ENCODE peak calls at places on chromosomes 11 and 22, in nine cellular contexts. B is AG09309, R is cardiac fibroblast, T is fibroblast of pulmonary artery, K is right lobe of liver, L is dorsolateral prefrontal cortex, Z is IMR-90, I is GM06990, O is fibroblast of mammary gland. H is an unnamed sample.
A peak's percentile ranks its signal among the peaks of the same experiment; 100 is the strongest.

GRCh38 chr22:20028855-20029549 is 8.1 kb downstream of the TANGO2 start:
- DNase-seq in T (no peak), Z (no peak), K (no peak), R (no peak), L (peak; percentile 45), O (no peak), B (no peak), I (no peak), H (no peak)

GRCh38 chr22:43479311-43479710 is 67.5 kb downstream of the MPPED1 start:
- DNase-seq in I (no peak), O (no peak), L (no peak), K (no peak), T (no peak), R (no peak), B (no peak), Z (no peak), H (no peak)

GRCh38 chr11:61737131-61737530 is 15.3 kb upstream of the MYRF start:
- DNase-seq in O (no peak), L (no peak), R (no peak), K (no peak), I (no peak), Z (no peak), B (no peak), T (no peak), H (no peak)

GRCh38 chr11:134905513-134905912 is 493.5 kb upstream of the B3GAT1 start:
- DNase-seq in O (no peak), I (no peak), R (no peak), B (no peak), Z (no peak), K (no peak), L (peak; percentile 57), T (no peak), H (no peak)

GRCh38 chr11:47425611-47426010 is 628 bp downstream of the PSMC3 start:
- DNase-seq in Z (no peak), B (no peak), T (no peak), R (no peak), L (no peak), O (no peak), K (no peak), I (no peak), H (no peak)

GRCh38 chr11:105609341-105609781 is 512 bp upstream of the GRIA4 start:
- DNase-seq in B (no peak), K (no peak), O (peak; percentile 5), Z (peak; percentile 17), R (peak; percentile 25), L (no peak), I (no peak), T (peak; percentile 18), H (no peak)

GRCh38 chr11:44374001-44374400 is 64.1 kb upstream of the ALX4 start:
- DNase-seq in T (no peak), I (no peak), O (no peak), R (no peak), L (no peak), B (no peak), K (no peak), Z (no peak), H (no peak)

GRCh38 chr22:43412808-43413785 is 1.3 kb downstream of the MPPED1 start:
- DNase-seq in T (no peak), B (no peak), L (no peak), O (no peak), I (no peak), Z (no peak), R (no peak), K (no peak), H (no peak)

GRCh38 chr11:62493801-62494200 is 52.8 kb downstream of the AHNAK start:
- DNase-seq in I (no peak), K (no peak), T (no peak), Z (no peak), B (no peak), L (no peak), R (no peak), O (no peak), H (no peak)

GRCh38 chr11:64591257-64592233 is 525 bp downstream of the SLC22A12 start:
- DNase-seq in K (peak; percentile 35), I (no peak), B (no peak), Z (no peak), R (no peak), T (no peak), L (no peak), O (no peak), H (no peak)
- H3K4me3 ChIP-seq in K (no peak overlapping the region), I (no peak overlapping the region), B (no peak overlapping the region), Z (no peak overlapping the region), R (no peak overlapping the region), T (no peak overlapping the region), L (no peak overlapping the region), O (no peak overlapping the region), H (no peak overlapping the region)

DNA sequence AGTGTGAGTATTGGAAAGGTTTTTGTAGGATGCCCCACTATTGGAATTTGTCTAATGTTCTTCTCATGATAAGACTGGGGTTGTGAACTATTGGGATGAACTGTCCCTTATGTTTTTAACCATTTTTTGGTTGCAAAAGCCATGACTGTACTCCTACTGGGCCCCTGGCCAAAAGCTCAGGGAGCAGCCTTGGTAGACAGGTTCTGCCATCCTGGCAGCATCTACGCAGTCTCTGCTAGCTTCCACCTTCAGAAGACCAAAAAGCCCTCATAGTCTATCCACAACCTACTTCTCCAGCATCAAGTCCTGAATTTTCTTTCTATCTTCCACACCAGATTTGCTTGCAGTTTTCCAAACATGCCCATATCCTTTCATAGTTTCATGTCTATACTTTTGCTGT is 211.8 kb downstream of the TENM4 start:
- DNase-seq in K (no peak), Z (no peak), O (peak; percentile 12), T (no peak), I (no peak), B (no peak), L (no peak), R (no peak), H (no peak)
- TF ChIP-seq CTCF in K (no peak), Z (no peak), O (no peak), T (no peak), I (no peak), B (no peak), L (no peak), R (no peak), H (no peak)

GRCh38 chr22:38205261-38206128 is 3.7 kb downstream of the MAFF start:
- DNase-seq in K (no peak), T (peak; percentile 87), I (no peak), L (no peak), O (peak; percentile 86), Z (peak; percentile 79), B (peak; percentile 66), R (peak; percentile 49), H (peak; percentile 88)
- H3K4me3 ChIP-seq in K (no peak overlapping the region), T (no peak overlapping the region), I (no peak overlapping the region), L (no peak overlapping the region), O (no peak overlapping the region), Z (no peak overlapping the region), B (peak overlapping the region; percentile 5), R (no peak overlapping the region), H (no peak overlapping the region)

GRCh38 chr22:37690901-37691504 is 4.9 kb downstream of the NOL12 start:
- DNase-seq in L (no peak), K (no peak), I (no peak), O (no peak), R (no peak), B (no peak), T (no peak), Z (no peak), H (no peak)

GRCh38 chr22:37690407-37690806 is 4.3 kb downstream of the NOL12 start:
- DNase-seq in T (no peak), B (no peak), R (no peak), O (no peak), Z (no peak), I (no peak), L (no peak), K (no peak), H (no peak)

GRCh38 chr22:37681556-37682049 is 4.5 kb upstream of the NOL12 start:
- DNase-seq in B (peak; percentile 37), O (peak; percentile 89), T (peak; percentile 81), I (peak; percentile 43), L (peak; percentile 67), R (peak; percentile 90), K (peak; percentile 87), Z (peak; percentile 77), H (peak; percentile 92)

GRCh38 chr22:37684803-37685615 is 1.1 kb upstream of the NOL12 start:
- DNase-seq in R (no peak), Z (no peak), I (no peak), T (no peak), K (peak; percentile 79), L (no peak), B (no peak), O (no peak), H (no peak)

GRCh38 chr22:37686002-37686982 is at the start of gene NOL12:
- DNase-seq in Z (peak; percentile 86), R (peak; percentile 94), K (peak; percentile 84), I (peak; percentile 89), T (peak; percentile 92), B (peak; percentile 48), O (peak; percentile 86), L (peak; percentile 77), H (peak; percentile 94)
- TF ChIP-seq CTCF in Z (no peak), R (no peak), K (no peak), I (no peak), T (no peak), B (no peak), O (no peak), L (no peak), H (no peak)

GRCh38 chr22:36218648-36219047 is 17.0 kb upstream of the APOL4 start:
- DNase-seq in T (no peak), I (no peak), L (no peak), O (no peak), Z (no peak), R (no peak), B (no peak), K (no peak), H (no peak)

GRCh38 chr22:36222887-36223450 is 16.4 kb downstream of the APOL2 start:
- DNase-seq in K (no peak), T (no peak), O (no peak), B (no peak), I (no peak), Z (no peak), R (no peak), L (no peak), H (no peak)

GRCh38 chr22:36221799-36222751 is 17.3 kb downstream of the APOL2 start:
- DNase-seq in O (peak; percentile 46), T (peak; percentile 53), I (no peak), R (peak; percentile 52), K (no peak), B (no peak), Z (no peak), L (peak; percentile 39), H (peak; percentile 58)

GRCh38 chr22:36223504-36223903 is 15.8 kb downstream of the APOL2 start:
- DNase-seq in T (no peak), R (no peak), I (no peak), K (no peak), Z (no peak), L (no peak), B (no peak), O (no peak), H (no peak)

DNA sequence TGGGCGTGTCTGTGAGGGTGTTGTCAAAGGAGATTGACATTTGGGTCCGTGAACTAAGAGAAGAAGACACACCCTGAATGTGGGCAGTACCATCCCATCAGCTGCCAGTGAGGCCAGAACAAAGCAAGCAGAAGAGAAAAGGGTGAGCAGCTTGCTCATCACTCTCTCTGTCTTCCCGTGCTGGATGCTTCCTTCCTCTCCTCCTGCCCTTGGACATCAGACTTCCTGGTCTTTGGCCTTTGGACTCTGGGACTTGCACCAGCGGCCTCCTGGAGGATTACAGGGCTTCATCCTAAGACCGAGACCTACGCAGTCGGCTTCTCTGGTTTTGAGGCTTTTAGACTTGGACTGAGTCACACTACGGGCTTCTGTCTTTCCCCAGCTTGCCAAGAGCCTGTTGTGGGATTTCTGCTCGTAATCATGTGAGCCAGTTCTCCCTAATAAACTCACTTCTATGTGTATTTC is 18.8 kb downstream of the APOL2 start:
- DNase-seq in R (peak; percentile 62), B (no peak), K (no peak), T (peak; percentile 57), L (no peak), I (no peak), Z (peak; percentile 59), O (peak; percentile 48), H (no peak)
- H3K4me3 ChIP-seq in R (no peak overlapping the region), B (no peak overlapping the region), K (no peak overlapping the region), T (no peak overlapping the region), L (no peak overlapping the region), I (no peak overlapping the region), Z (no peak overlapping the region), O (no peak overlapping the region), H (no peak overlapping the region)